ENCODE peak calls at places on chromosomes 16 and 17, in seven cellular contexts. M, N, G, F, Z, L and J are unnamed samples.

GRCh38 chr17:32931686-32932085 is 3.7 kb downstream of the TMEM98 start:
- DNase-seq in N (no peak), L (no peak), G (no peak), Z (no peak), F (no peak), M (no peak), J (no peak)

GRCh38 chr17:561118-561517 is 153.5 kb downstream of the VPS53 start:
- DNase-seq in G (no peak), Z (no peak), N (no peak), F (no peak), L (no peak), M (no peak), J (no peak)

GRCh38 chr17:31510273-31511175 is 119.0 kb downstream of the RAB11FIP4 start:
- DNase-seq in L (no peak), F (no peak), G (no peak), Z (no peak), M (no peak), N (no peak), J (no peak)

GRCh38 chr16:75044800-75045361 is 46.1 kb downstream of the ZNRF1 start:
- DNase-seq in F (no peak), Z (no peak), M (peak), L (no peak), G (no peak), N (no peak), J (no peak)

GRCh38 chr16:81478876-81479496 is 34.4 kb downstream of the CMIP start:
- DNase-seq in N (peak), Z (peak), M (peak), F (no peak), L (no peak), G (no peak), J (no peak)

GRCh38 chr16:47499080-47499699 is 38.1 kb downstream of the PHKB start:
- DNase-seq in N (no peak), L (no peak), M (no peak), F (no peak), G (no peak), Z (no peak), J (no peak)

GRCh38 chr16:85420501-85421337 is 192.4 kb upstream of the GSE1 start:
- DNase-seq in G (peak), M (no peak), L (peak), F (peak), N (peak), Z (peak), J (no peak)

GRCh38 chr17:61555127-61555531 is 35.9 kb downstream of the NACA2 start:
- DNase-seq in F (no peak), N (peak), L (no peak), Z (no peak), G (no peak), M (no peak), J (no peak)

GRCh38 chr17:81422776-81423697 is 27.8 kb downstream of the BAHCC1 start:
- DNase-seq in F (no peak), M (peak), Z (no peak), G (no peak), N (no peak), L (no peak), J (peak)

GRCh38 chr17:1201132-1201702 is 21.4 kb upstream of the ABR start:
- DNase-seq in N (peak), Z (no peak), L (peak), M (no peak), G (no peak), F (no peak), J (no peak)